ENCODE peak calls at places on chromosome 21, in four cellular contexts. N is CD4-positive, alpha-beta T cell; K is Calu3; M is tibial nerve. H is an unnamed sample.

GRCh38 chr21:45497846-45498645 is 44.2 kb downstream of the SLC19A1 start:
- DNase-seq in N (no peak), K (no peak), M (no peak), H (no peak)

GRCh38 chr21:42111470-42111743 is 40.3 kb downstream of the UMODL1 start:
- DNase-seq in N (no peak), K (no peak), M (no peak), H (no peak)

GRCh38 chr21:33441489-33442477 is 38.0 kb downstream of the TMEM50B start:
- DNase-seq in N (no peak), K (no peak), M (no peak), H (peak)

GRCh38 chr21:38139380-38140168 is 117.2 kb upstream of the KCNJ15 start:
- DNase-seq in N (no peak), K (peak), M (no peak), H (peak)

GRCh38 chr21:44253832-44254700 is 7.6 kb downstream of the DNMT3L start:
- DNase-seq in N (no peak), K (no peak), M (no peak), H (no peak)

GRCh38 chr21:25881524-25882376 is 147.0 kb downstream of the GABPA start:
- DNase-seq in N (peak), K (peak), M (peak), H (peak)

GRCh38 chr21:37753122-37753599 is 163.1 kb downstream of the KCNJ6 start:
- DNase-seq in N (no peak), K (no peak), M (no peak), H (no peak)

GRCh38 chr21:33042812-33043211 is 17.1 kb downstream of the OLIG2 start:
- DNase-seq in N (no peak), K (peak), M (no peak), H (peak)

GRCh38 chr21:42833439-42833815 is 45.9 kb downstream of the WDR4 start:
- DNase-seq in N (peak), K (peak), M (no peak), H (no peak)

GRCh38 chr21:38807987-38808386 is 2.3 kb downstream of the ETS2 start:
- DNase-seq in N (no peak), K (no peak), M (no peak), H (no peak)

GRCh38 chr21:45542667-45543370 is 579 bp upstream of the SLC19A1 start:
- DNase-seq in N (no peak), K (no peak), M (no peak), H (no peak)

GRCh38 chr21:26041441-26042180 is 129.0 kb downstream of the APP start:
- DNase-seq in N (no peak), K (no peak), M (no peak), H (peak)

DNA sequence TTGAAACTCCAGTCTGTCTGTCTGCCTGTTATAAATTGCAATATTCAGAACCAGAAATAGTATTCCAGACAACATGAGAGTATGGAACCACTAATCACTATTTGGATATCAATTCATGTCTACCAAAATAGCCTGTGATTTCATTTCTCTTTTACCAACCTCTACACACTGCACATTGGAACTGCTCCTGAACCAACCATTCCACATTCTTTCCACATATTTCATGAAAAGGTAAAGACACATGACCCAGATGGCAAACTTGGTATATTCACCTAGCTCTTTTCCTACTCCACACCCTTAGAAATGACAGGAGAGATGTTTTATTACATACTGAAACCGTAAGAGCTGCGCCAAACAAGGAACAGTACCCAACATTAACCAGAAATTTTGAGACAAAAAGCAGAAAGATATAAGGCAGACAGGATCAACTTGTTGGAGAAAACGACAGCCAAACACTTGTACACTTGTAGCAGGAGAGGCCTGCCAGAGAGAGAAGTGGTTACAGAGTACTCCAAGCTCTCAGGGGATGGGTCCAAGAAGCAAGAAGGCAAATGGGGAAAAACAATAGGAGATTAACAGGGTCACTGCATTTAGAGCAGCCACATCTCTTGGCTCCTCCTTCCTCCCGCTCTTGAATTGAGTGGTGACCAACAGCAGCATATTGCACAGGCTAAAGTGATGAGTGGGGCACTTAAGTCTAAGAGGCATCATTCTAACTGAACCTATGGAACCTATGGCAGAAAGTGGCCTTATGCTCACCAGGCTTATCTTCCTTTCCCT is 148.7 kb downstream of the SETD4 start:
- DNase-seq in N (no peak), K (no peak), M (no peak), H (no peak)
- TF ChIP-seq CTCF in N (no peak), K (no peak), M (no peak), H (no peak)

GRCh38 chr21:29232601-29233541 is 65.9 kb upstream of the BACH1 start:
- DNase-seq in N (no peak), K (no peak), M (no peak), H (peak)
- TF ChIP-seq CTCF in N (no peak), K (no peak), M (no peak), H (no peak)

DNA sequence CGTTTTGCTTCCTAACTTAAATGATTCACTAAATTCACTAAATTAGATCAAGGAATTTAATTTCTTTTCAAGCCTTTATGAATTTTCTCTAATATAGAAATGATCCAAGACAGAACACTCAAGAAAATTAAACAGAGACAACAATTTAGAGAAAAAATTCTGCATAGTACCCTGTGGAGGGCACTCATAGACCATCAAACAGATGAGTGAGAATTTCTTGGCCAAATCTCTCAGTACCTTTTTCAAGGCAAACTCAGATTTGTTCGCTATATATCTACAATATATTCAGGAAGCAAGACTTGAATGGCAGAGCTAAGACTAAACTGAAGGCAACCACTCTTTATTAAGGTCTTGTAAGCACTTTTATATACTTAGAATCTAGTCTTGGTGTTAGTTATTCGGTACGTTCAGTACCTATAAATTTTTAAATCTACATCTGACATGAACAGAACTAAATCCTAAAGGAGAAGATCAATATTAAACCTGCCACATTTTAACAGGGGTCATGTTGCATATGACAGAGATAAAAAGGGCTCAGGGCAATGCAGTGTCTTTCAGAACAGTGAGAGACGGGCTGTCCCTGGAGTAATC is 118.7 kb upstream of the TMPRSS15 start:
- DNase-seq in N (no peak), K (no peak), M (no peak), H (no peak)
- TF ChIP-seq CTCF in N (no peak), K (no peak), M (no peak), H (no peak)

GRCh38 chr21:15522148-15522547 is 207.6 kb upstream of the USP25 start:
- DNase-seq in N (no peak), K (no peak), M (no peak), H (no peak)

GRCh38 chr21:15517394-15517793 is 212.4 kb upstream of the USP25 start:
- DNase-seq in N (no peak), K (no peak), M (no peak), H (no peak)

GRCh38 chr21:15521644-15522001 is 208.2 kb upstream of the USP25 start:
- DNase-seq in N (no peak), K (no peak), M (no peak), H (no peak)

GRCh38 chr21:15524855-15525254 is 204.9 kb upstream of the USP25 start:
- DNase-seq in N (no peak), K (no peak), M (no peak), H (no peak)

GRCh38 chr21:15520811-15521643 is 208.8 kb upstream of the USP25 start:
- DNase-seq in N (peak), K (no peak), M (no peak), H (no peak)
- TF ChIP-seq CTCF in N (peak), K (no peak), M (no peak), H (peak)

DNA sequence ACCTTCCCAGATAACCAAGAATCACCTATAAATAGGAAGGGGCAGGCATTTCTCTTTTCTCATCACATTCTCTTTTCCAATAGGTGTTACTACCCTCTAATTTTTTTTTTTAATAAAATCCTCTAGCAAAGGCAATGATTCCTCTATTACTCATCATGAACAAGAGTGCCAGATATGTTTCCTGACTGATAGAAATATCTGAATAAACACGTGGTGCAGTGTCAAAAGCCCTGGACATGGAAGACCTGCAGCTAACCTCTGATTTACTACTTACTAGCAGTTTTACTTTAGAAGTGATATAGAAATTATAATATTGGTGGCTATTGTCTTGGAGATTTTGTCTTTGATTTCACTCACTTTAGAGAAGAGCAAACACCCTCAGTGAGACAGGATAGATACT is 194.6 kb upstream of the SAMSN1 start:
- DNase-seq in N (no peak), K (no peak), M (no peak), H (no peak)
- TF ChIP-seq CTCF in N (no peak), K (no peak), M (no peak), H (no peak)

DNA sequence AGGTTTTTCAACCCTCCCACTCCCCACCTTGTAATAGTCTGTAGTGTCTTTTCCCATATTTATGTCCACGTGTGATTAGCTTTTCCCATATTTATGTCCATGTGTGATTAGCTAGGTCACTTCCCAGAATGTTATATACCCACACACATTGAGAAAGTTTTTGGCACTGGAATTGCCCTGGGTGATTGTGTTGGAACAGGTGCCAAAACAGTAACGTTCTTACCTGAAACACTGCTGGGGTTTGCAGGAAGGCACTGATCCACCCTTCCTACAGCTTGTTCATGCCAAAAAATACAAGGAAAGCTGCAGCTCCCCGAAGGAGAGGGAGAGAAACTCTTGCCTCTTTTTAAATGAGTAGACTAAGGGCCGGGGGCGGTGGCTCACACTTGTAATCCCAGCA is 68.0 kb upstream of the CXADR start:
- DNase-seq in N (no peak), K (no peak), M (no peak), H (no peak)
- TF ChIP-seq CTCF in N (no peak), K (no peak), M (no peak), H (no peak)

GRCh38 chr21:41048141-41048540 is 119.8 kb upstream of the BACE2 start:
- DNase-seq in N (no peak), K (no peak), M (no peak), H (no peak)

GRCh38 chr21:41048636-41049035 is 119.3 kb upstream of the BACE2 start:
- DNase-seq in N (no peak), K (no peak), M (no peak), H (no peak)

GRCh38 chr21:41045534-41046268 is 122.3 kb upstream of the BACE2 start:
- DNase-seq in N (no peak), K (peak), M (no peak), H (no peak)

DNA sequence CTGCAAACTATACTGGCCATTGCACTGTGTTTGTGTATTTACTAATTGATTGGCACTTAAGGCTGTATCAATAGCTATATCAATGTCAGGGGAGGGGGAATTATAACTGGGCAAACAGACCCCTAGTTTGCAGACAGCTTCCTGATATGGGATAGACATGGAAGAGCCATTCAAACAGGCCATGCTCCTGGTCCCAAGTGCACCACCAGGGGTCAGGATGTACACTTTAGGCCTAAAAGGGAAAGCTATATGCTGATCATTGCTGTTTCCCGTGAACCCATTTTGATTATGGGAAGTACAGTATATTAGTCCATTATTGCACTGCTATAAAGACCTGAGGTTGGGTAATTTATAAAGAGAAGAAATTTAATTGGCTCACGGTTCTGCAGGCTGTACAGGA is 125.0 kb upstream of the BACE2 start:
- DNase-seq in N (no peak), K (no peak), M (no peak), H (no peak)
- TF ChIP-seq CTCF in N (no peak), K (no peak), M (no peak), H (peak)

GRCh38 chr21:23936991-23937390 is 1670.3 kb downstream of the MRPL39 start:
- DNase-seq in N (no peak), K (no peak), M (no peak), H (no peak)

GRCh38 chr21:23939369-23940065 is 1667.8 kb downstream of the MRPL39 start:
- DNase-seq in N (no peak), K (no peak), M (no peak), H (no peak)

GRCh38 chr21:23930565-23930964 is 1676.7 kb downstream of the MRPL39 start:
- DNase-seq in N (no peak), K (no peak), M (no peak), H (no peak)

GRCh38 chr21:23936224-23936623 is 1671.1 kb downstream of the MRPL39 start:
- DNase-seq in N (no peak), K (no peak), M (peak), H (no peak)
- TF ChIP-seq CTCF in N (no peak), K (no peak), M (no peak), H (no peak)

H was measured in AG10803.